ENCODE peak calls at places on chromosomes 13 and 19, in five cellular contexts. T is HepG2, X is SK-N-SH, N is HCT116, S is GM12878. D is an unnamed sample.
A peak's percentile ranks its signal among the peaks of the same experiment; 100 is the strongest.

GRCh38 chr13:112444001-112444311 is 67.8 kb downstream of the SPACA7 start:
- DNase-seq in X (peak; percentile 88), T (peak; percentile 44), N (peak; percentile 34), S (no peak), D (peak; percentile 98)

GRCh38 chr19:46759817-46760333 is 13.6 kb upstream of the STRN4 start:
- DNase-seq in S (no peak), T (no peak), N (no peak), X (no peak), D (no peak)

GRCh38 chr19:11887618-11888531 is at the start of gene ZNF69:
- DNase-seq in X (peak; percentile 89), T (peak; percentile 92), N (no peak), S (no peak), D (peak; percentile 89)

GRCh38 chr19:35641515-35642151 is at the start of gene ETV2:
- DNase-seq in N (no peak), T (no peak), S (no peak), X (peak; percentile 55), D (no peak)

GRCh38 chr13:100130930-100131511 is 42.1 kb downstream of the PCCA start:
- DNase-seq in T (no peak), X (no peak), S (no peak), N (no peak), D (no peak)

GRCh38 chr19:28603453-28603852 is 609.5 kb downstream of the UQCRFS1 start:
- DNase-seq in S (no peak), T (no peak), N (no peak), X (no peak), D (no peak)

GRCh38 chr19:15248648-15249559 is 16.7 kb upstream of the EPHX3 start:
- DNase-seq in T (no peak), X (no peak), S (no peak), N (no peak), D (no peak)

GRCh38 chr13:79988573-79988972 is 352.4 kb downstream of the SPRY2 start:
- DNase-seq in T (no peak), S (no peak), X (no peak), N (no peak), D (no peak)

GRCh38 chr19:17327654-17328516 is 6.8 kb downstream of the ANO8 start:
- DNase-seq in X (peak; percentile 85), N (peak; percentile 82), T (peak; percentile 13), S (no peak), D (peak; percentile 89)

GRCh38 chr13:106083620-106084350 is 451.7 kb downstream of the EFNB2 start:
- DNase-seq in N (peak; percentile 46), S (no peak), X (peak; percentile 18), T (peak; percentile 6), D (no peak)

GRCh38 chr13:97100821-97101220 is 106.5 kb upstream of the OXGR1 start:
- DNase-seq in X (no peak), N (no peak), T (no peak), S (no peak), D (no peak)

GRCh38 chr13:30443957-30444404 is 21.7 kb downstream of the UBE2L5 start:
- DNase-seq in S (no peak), N (no peak), T (no peak), X (no peak), D (no peak)

GRCh38 chr13:80132741-80133601 is 208.0 kb downstream of the SPRY2 start:
- DNase-seq in S (no peak), N (no peak), X (peak; percentile 38), T (peak; percentile 0), D (no peak)

GRCh38 chr13:113650731-113651148 is 7.3 kb downstream of the ATP4B start:
- DNase-seq in T (no peak), N (no peak), S (no peak), X (no peak), D (no peak)

GRCh38 chr19:29013325-29013724 is 199.6 kb downstream of the UQCRFS1 start:
- DNase-seq in X (no peak), T (no peak), N (no peak), S (no peak), D (no peak)

GRCh38 chr13:99617474-99618255 is 116.4 kb downstream of the TM9SF2 start:
- DNase-seq in X (peak; percentile 35), S (no peak), N (peak; percentile 18), T (peak; percentile 33), D (no peak)

GRCh38 chr19:1910169-1910568 is 5.0 kb downstream of the ADAT3 start:
- DNase-seq in S (no peak), N (no peak), T (no peak), X (peak; percentile 90), D (no peak)

GRCh38 chr19:8501547-8501946 is 893 bp downstream of the PRAM1 start:
- DNase-seq in T (no peak), N (no peak), X (no peak), S (no peak), D (no peak)

GRCh38 chr13:36163809-36164308 is 32.7 kb upstream of the DCLK1 start:
- DNase-seq in N (no peak), T (no peak), X (peak; percentile 20), S (no peak), D (no peak)

GRCh38 chr19:39413903-39414608 is 1.6 kb downstream of the PLEKHG2 start:
- DNase-seq in T (peak; percentile 32), X (peak; percentile 81), S (no peak), N (no peak), D (no peak)

GRCh38 chr13:98489446-98490194 is 87.3 kb downstream of the STK24 start:
- DNase-seq in N (no peak), T (no peak), X (peak; percentile 52), S (no peak), D (no peak)

GRCh38 chr13:44573071-44573470 is 3.1 kb downstream of the TSC22D1 start:
- DNase-seq in N (no peak), X (no peak), T (no peak), S (no peak), D (no peak)

GRCh38 chr19:48656840-48657474 is 11.0 kb upstream of the CA11 start:
- DNase-seq in X (no peak), S (no peak), N (no peak), T (no peak), D (no peak)

GRCh38 chr13:29270536-29271045 is 324.9 kb downstream of the SLC7A1 start:
- DNase-seq in X (no peak), N (no peak), S (no peak), T (no peak), D (no peak)

GRCh38 chr19:54208784-54209057 is 8.1 kb downstream of the RPS9 start:
- DNase-seq in X (no peak), T (no peak), N (no peak), S (no peak), D (no peak)

GRCh38 chr19:10155834-10156233 is 36.1 kb upstream of the EIF3G start:
- DNase-seq in N (no peak), S (no peak), T (no peak), X (no peak), D (no peak)

GRCh38 chr13:72639377-72639776 is 88.1 kb downstream of the MZT1 start:
- DNase-seq in N (no peak), S (no peak), X (no peak), T (no peak), D (no peak)

GRCh38 chr13:72634859-72635258 is 92.6 kb downstream of the MZT1 start:
- DNase-seq in T (no peak), N (no peak), X (no peak), S (no peak), D (no peak)

GRCh38 chr13:72637561-72637960 is 89.9 kb downstream of the MZT1 start:
- DNase-seq in X (no peak), S (no peak), N (no peak), T (no peak), D (no peak)

GRCh38 chr13:72643339-72643989 is 84.0 kb downstream of the MZT1 start:
- DNase-seq in T (peak; percentile 41), X (peak; percentile 22), N (peak; percentile 33), S (no peak), D (peak; percentile 63)

GRCh38 chr13:72638059-72638815 is 89.2 kb downstream of the MZT1 start:
- DNase-seq in S (no peak), T (no peak), X (no peak), N (no peak), D (no peak)
- TF ChIP-seq SIN3A in S (no peak), T (no peak), X (no peak), N (no peak), D (no peak)

GRCh38 chr13:58343081-58343480 is 711.5 kb downstream of the PCDH17 start:
- DNase-seq in S (no peak), N (no peak), T (no peak), X (no peak), D (no peak)
- TF ChIP-seq RAD21 in S (no peak), N (no peak), T (no peak), X (no peak), D (no peak)

GRCh38 chr13:77779461-77780272 is 82.2 kb downstream of the SLAIN1 start:
- DNase-seq in N (peak; percentile 18), S (peak; percentile 24), T (peak; percentile 26), X (peak; percentile 36), D (no peak)
- TF ChIP-seq SIN3A in N (no peak), S (no peak), T (no peak), X (no peak), D (no peak)

GRCh38 chr13:37748913-37749312 is 120.7 kb downstream of the TRPC4 start:
- DNase-seq in S (no peak), N (no peak), X (no peak), T (no peak), D (no peak)

GRCh38 chr13:37752156-37752555 is 117.4 kb downstream of the TRPC4 start:
- DNase-seq in N (no peak), T (no peak), X (no peak), S (no peak), D (no peak)

GRCh38 chr13:37741536-37741935 is 128.0 kb downstream of the TRPC4 start:
- DNase-seq in T (no peak), X (no peak), S (no peak), N (no peak), D (no peak)

GRCh38 chr13:37751025-37751424 is 118.5 kb downstream of the TRPC4 start:
- DNase-seq in X (no peak), T (no peak), N (no peak), S (no peak), D (no peak)

GRCh38 chr13:37747071-37747612 is 122.4 kb downstream of the TRPC4 start:
- DNase-seq in S (no peak), N (no peak), T (no peak), X (no peak), D (no peak)
- TF ChIP-seq RAD21 in S (no peak), N (no peak), T (no peak), X (no peak), D (no peak)